ENCODE peak calls at places on chromosomes 7 and 10, in five cellular contexts. F is mesenchymal stem cell, I is endothelial cell of umbilical vein, J is PC-3, U is IMR-90. M is an unnamed sample. For H3K4me1, the result is how much of the 10 kb centered on the place peaks cover.

GRCh38 chr7:152527610-152528032 is 91.8 kb upstream of the KMT2C start:
- DNase-seq in J (no peak), U (no peak), F (no peak), I (no peak), M (peak)

GRCh38 chr7:95545007-95545615 is 51.2 kb downstream of the PDK4 start:
- DNase-seq in F (peak), I (peak), J (peak), U (peak), M (peak)

GRCh38 chr7:155506854-155507337 is 39.5 kb downstream of the CNPY1 start:
- DNase-seq in U (peak), I (no peak), J (no peak), F (peak), M (peak)

GRCh38 chr7:83060218-83060617 is 102.5 kb downstream of the PCLO start:
- DNase-seq in J (no peak), U (no peak), F (peak), I (no peak), M (no peak)

GRCh38 chr10:34449836-34450235 is 365.3 kb downstream of the PARD3 start:
- DNase-seq in F (no peak), J (no peak), U (peak), I (no peak), M (peak)

GRCh38 chr7:121278120-121279021 is 50.4 kb upstream of the WNT16 start:
- DNase-seq in U (peak), J (peak), I (no peak), F (peak), M (peak)

GRCh38 chr10:100346351-100346764 is 675 bp upstream of the SCD start:
- DNase-seq in U (peak), I (peak), F (peak), J (peak), M (peak)

GRCh38 chr7:133795061-133795460 is 332.1 kb upstream of the LRGUK start:
- DNase-seq in U (no peak), I (no peak), J (no peak), F (no peak), M (no peak)

GRCh38 chr7:106285801-106286492 is 1.2 kb upstream of the NAMPT start:
- DNase-seq in F (no peak), U (peak), I (peak), J (no peak), M (peak)

GRCh38 chr10:13657184-13657680 is 70.5 kb downstream of the PRPF18 start:
- DNase-seq in F (no peak), I (no peak), U (no peak), J (no peak), M (no peak)

GRCh38 chr7:145729701-145730100 is 386.9 kb upstream of the CNTNAP2 start:
- DNase-seq in F (peak), U (no peak), I (no peak), J (peak), M (no peak)

GRCh38 chr7:129771928-129772479 is 160.5 kb downstream of the NRF1 start:
- DNase-seq in F (no peak), I (no peak), U (no peak), J (no peak), M (no peak)

GRCh38 chr7:55177589-55178261 is 158.9 kb downstream of the EGFR start:
- DNase-seq in I (no peak), F (no peak), J (no peak), U (no peak), M (peak)

GRCh38 chr10:131841669-131842139 is 59.1 kb upstream of the PPP2R2D start:
- DNase-seq in I (no peak), J (no peak), F (no peak), U (no peak), M (no peak)

GRCh38 chr10:61993676-61994401 is 92.3 kb downstream of the ARID5B start:
- DNase-seq in U (no peak), I (peak), J (no peak), F (no peak), M (peak)

GRCh38 chr10:16952610-16953009 is 135.4 kb upstream of the RSU1 start:
- DNase-seq in J (no peak), I (no peak), F (no peak), U (no peak), M (no peak)

GRCh38 chr10:21002097-21002878 is 105.2 kb upstream of the NEBL start:
- DNase-seq in I (peak), U (peak), F (no peak), J (peak), M (peak)

GRCh38 chr10:133527779-133528271 is 662 bp downstream of the CYP2E1 start:
- DNase-seq in F (no peak), U (no peak), J (no peak), I (no peak), M (peak)

GRCh38 chr10:58210160-58210559 is 57.5 kb downstream of the IPMK start:
- DNase-seq in I (no peak), J (no peak), F (no peak), U (no peak), M (no peak)

GRCh38 chr7:122059516-122059915 is 84.5 kb downstream of the AASS start:
- DNase-seq in J (no peak), I (no peak), F (no peak), U (no peak), M (no peak)

GRCh38 chr10:44974628-44975431 is 3.8 kb downstream of the DEPP1 start:
- DNase-seq in U (no peak), J (peak), I (peak), F (peak), M (peak)

GRCh38 chr7:6234384-6234783 is 38.0 kb downstream of the CYTH3 start:
- DNase-seq in F (no peak), U (no peak), I (no peak), J (no peak), M (no peak)

GRCh38 chr10:108544500-108545120 is 1378.7 kb downstream of the XPNPEP1 start:
- DNase-seq in U (peak), J (peak), F (peak), I (peak), M (peak)

GRCh38 chr10:53403688-53404087 is 631.1 kb upstream of the MBL2 start:
- DNase-seq in I (peak), J (peak), F (peak), U (peak), M (no peak)

GRCh38 chr7:36965625-36966024 is 241.3 kb upstream of the AOAH start:
- DNase-seq in F (no peak), I (no peak), U (no peak), J (no peak), M (no peak)

GRCh38 chr10:56123247-56123646 is 237.8 kb downstream of the ZWINT start:
- DNase-seq in J (no peak), F (no peak), U (no peak), I (no peak), M (no peak)

GRCh38 chr7:26052721-26053120 is 99.3 kb upstream of the NFE2L3 start:
- DNase-seq in U (no peak), I (no peak), J (peak), F (no peak), M (no peak)

GRCh38 chr7:111873963-111874693 is 311.8 kb upstream of the IMMP2L start:
- DNase-seq in F (no peak), I (peak), J (no peak), U (peak), M (peak)

GRCh38 chr10:58017719-58018367 is 249.9 kb downstream of the IPMK start:
- DNase-seq in U (peak), I (peak), J (peak), F (peak), M (peak)

GRCh38 chr10:4154317-4154716 is 369.3 kb upstream of the KLF6 start:
- DNase-seq in J (no peak), U (no peak), F (no peak), I (no peak), M (no peak)

GRCh38 chr10:75019360-75019759 is 92.1 kb upstream of the SAMD8 start:
- DNase-seq in F (peak), J (peak), I (peak), U (peak), M (peak)

GRCh38 chr7:98286701-98287485 is 5.4 kb downstream of the BRI3 start:
- DNase-seq in F (no peak), I (no peak), U (no peak), J (no peak), M (no peak)

GRCh38 chr10:101000602-101000991 is 989 bp downstream of the LZTS2 start:
- DNase-seq in J (no peak), I (peak), F (no peak), U (no peak), M (peak)

GRCh38 chr10:79287973-79288715 is 59.1 kb upstream of the PPIF start:
- DNase-seq in U (no peak), F (no peak), I (no peak), J (no peak), M (no peak)
- H3K4me1 ChIP-seq in U (under half), F (under half), I (under half), J (under half), M (under half)

GRCh38 chr7:80312139-80312661 is 177.6 kb downstream of the GNAI1 start:
- DNase-seq in J (peak), U (peak), I (peak), F (peak), M (peak)
- H3K9ac ChIP-seq in J (peak), U (no peak), I (peak), F (no peak), M (no peak)

DNA sequence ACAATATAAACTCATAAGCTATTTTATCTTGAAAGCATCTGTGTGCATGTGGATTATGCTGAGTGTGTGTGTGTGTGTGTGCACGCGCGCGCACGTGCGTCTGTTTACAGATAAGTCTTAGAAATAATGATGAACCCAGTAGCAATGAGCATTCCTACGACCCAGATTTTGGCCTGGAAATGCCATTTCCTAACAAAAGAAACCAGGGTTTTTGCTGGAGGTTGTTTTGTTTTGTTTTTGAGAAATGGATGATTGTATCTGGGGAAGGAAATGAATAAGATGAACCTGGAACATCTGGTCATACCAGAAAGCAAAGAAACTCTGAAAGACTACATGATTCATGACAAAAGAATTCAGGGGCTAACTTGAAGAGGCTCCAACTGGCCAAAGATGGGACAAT is 22.1 kb upstream of the LMOD2 start:
- DNase-seq in J (peak), I (peak), U (peak), F (peak), M (peak)
- H3K4me1 ChIP-seq in J (under half), I (under half), U (under half), F (under half), M (under half)

DNA sequence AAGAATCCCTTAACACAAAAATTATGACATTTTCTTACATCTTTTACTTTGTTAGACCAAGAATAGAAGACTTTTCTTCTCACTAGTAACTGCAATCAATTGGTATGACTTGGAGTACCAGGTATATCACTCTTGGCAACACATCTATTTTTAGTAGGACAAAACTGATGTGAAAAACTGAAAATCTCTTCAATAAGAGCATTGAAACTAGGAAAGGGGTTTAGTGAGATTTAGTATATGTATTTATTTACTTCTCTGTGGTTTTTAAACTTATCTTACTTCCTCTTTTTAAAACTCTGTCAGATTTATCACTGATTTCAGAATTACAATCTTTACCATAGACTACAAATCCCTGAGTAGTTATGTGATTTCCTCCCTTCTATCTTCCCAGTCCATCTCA is 366.2 kb downstream of the PCDH15 start:
- DNase-seq in J (no peak), F (no peak), I (no peak), U (no peak), M (no peak)
- H3K9ac ChIP-seq in J (no peak), F (no peak), I (no peak), U (no peak), M (no peak)

GRCh38 chr7:30905078-30906012 is 6.3 kb upstream of the AQP1 start:
- DNase-seq in J (no peak), F (no peak), U (no peak), I (no peak), M (no peak)
- H3K4me1 ChIP-seq in J (under half), F (under half), U (under half), I (under half), M (under half)

DNA sequence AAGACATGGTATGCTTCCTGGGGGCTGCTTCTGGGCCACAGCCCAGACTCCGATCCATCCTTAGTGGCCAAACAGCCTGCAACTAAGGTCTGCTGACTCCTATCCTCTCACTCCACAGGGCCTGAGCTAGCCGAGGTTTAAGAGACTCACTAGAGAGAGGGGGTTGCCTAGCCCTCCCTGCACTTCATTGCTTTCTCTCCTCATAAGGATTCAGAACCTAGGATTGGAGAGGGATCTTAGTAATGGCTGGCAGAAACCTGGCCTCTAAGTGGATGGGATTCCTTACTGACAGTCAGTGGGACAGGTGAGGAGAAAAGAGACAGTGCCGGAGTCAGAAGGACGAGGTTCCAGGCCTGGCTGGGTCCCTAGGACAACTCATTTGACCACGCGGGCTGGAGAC is 8.2 kb upstream of the DDIT4 start:
- DNase-seq in U (no peak), I (no peak), F (no peak), J (no peak), M (no peak)
- H3K9ac ChIP-seq in U (peak), I (no peak), F (no peak), J (no peak), M (no peak)